ENCODE peak calls at places on chromosomes 7 and 10, in five cellular contexts. D is IMR-90, F is H1, X is mesenchymal stem cell, V is neuronal stem cell. I is an unnamed sample.

GRCh38 chr10:125002044-125002422 is 60.1 kb downstream of the ZRANB1 start:
- DNase-seq in D (no peak), F (no peak), X (no peak), V (no peak), I (no peak)

GRCh38 chr10:62815373-62816111 is 624 bp downstream of the EGR2 start:
- DNase-seq in D (no peak), F (peak; percentile 69), X (peak; percentile 41), V (no peak), I (peak; percentile 47)

GRCh38 chr7:49775065-49775948 is 1.9 kb downstream of the VWC2 start:
- DNase-seq in D (no peak), F (peak; percentile 61), X (no peak), V (no peak), I (peak; percentile 49)

GRCh38 chr7:133789951-133790350 is 337.2 kb upstream of the LRGUK start:
- DNase-seq in D (peak; percentile 74), F (no peak), X (peak; percentile 13), V (no peak), I (no peak)

GRCh38 chr10:71185209-71185608 is 27.2 kb upstream of the UNC5B start:
- DNase-seq in D (no peak), F (no peak), X (no peak), V (no peak), I (no peak)

GRCh38 chr7:66183700-66184099 is 21.4 kb upstream of the TPST1 start:
- DNase-seq in D (peak; percentile 96), F (no peak), X (peak; percentile 96), V (no peak), I (no peak)

GRCh38 chr7:85104432-85105205 is 82.2 kb downstream of the SEMA3D start:
- DNase-seq in D (peak; percentile 33), F (no peak), X (peak; percentile 28), V (no peak), I (no peak)

GRCh38 chr10:125911990-125912389 is 15.6 kb downstream of the FANK1 start:
- DNase-seq in D (no peak), F (no peak), X (no peak), V (no peak), I (no peak)

GRCh38 chr7:33550979-33551378 is 354.4 kb upstream of the BMPER start:
- DNase-seq in D (no peak), F (no peak), X (no peak), V (no peak), I (no peak)

GRCh38 chr7:138267934-138268333 is 191.7 kb downstream of the AKR1D1 start:
- DNase-seq in D (no peak), F (peak; percentile 38), X (no peak), V (no peak), I (peak; percentile 29)

GRCh38 chr10:33660329-33660728 is 325.9 kb upstream of the NRP1 start:
- DNase-seq in D (no peak), F (peak; percentile 50), X (no peak), V (no peak), I (peak; percentile 32)

GRCh38 chr10:30063098-30063497 is 3.7 kb upstream of the JCAD start:
- DNase-seq in D (peak; percentile 85), F (no peak), X (peak; percentile 56), V (no peak), I (no peak)

GRCh38 chr7:105759670-105760548 is 116.5 kb downstream of the ATXN7L1 start:
- DNase-seq in D (peak; percentile 71), F (no peak), X (peak; percentile 71), V (no peak), I (no peak)

GRCh38 chr7:77727527-77727926 is 31.3 kb downstream of the RSBN1L start:
- DNase-seq in D (no peak), F (no peak), X (no peak), V (no peak), I (no peak)

GRCh38 chr7:49635800-49636199 is 137.6 kb upstream of the VWC2 start:
- DNase-seq in D (no peak), F (no peak), X (no peak), V (no peak), I (no peak)

GRCh38 chr7:47654672-47655340 is 72.9 kb upstream of the TNS3 start:
- DNase-seq in D (peak; percentile 73), F (no peak), X (no peak), V (no peak), I (no peak)

GRCh38 chr10:14605231-14605925 is 169.3 kb downstream of the FAM107B start:
- DNase-seq in D (peak; percentile 78), F (no peak), X (peak; percentile 86), V (no peak), I (peak; percentile 17)

GRCh38 chr7:117132385-117133120 is 179.3 kb downstream of the ST7 start:
- DNase-seq in D (peak; percentile 92), F (no peak), X (peak; percentile 81), V (no peak), I (no peak)

GRCh38 chr7:21261627-21262564 is 166.0 kb upstream of the SP4 start:
- DNase-seq in D (peak; percentile 18), F (peak; percentile 62), X (peak; percentile 57), V (peak; percentile 31), I (peak; percentile 71)

GRCh38 chr7:14073543-14073942 is 84.1 kb upstream of the ETV1 start:
- DNase-seq in D (no peak), F (no peak), X (no peak), V (no peak), I (no peak)

GRCh38 chr10:131690805-131691239 is 210.0 kb upstream of the PPP2R2D start:
- DNase-seq in D (no peak), F (no peak), X (no peak), V (no peak), I (no peak)

GRCh38 chr10:49736564-49737113 is 25.5 kb downstream of the OGDHL start:
- DNase-seq in D (no peak), F (no peak), X (no peak), V (no peak), I (peak; percentile 14)

GRCh38 chr7:106655703-106656498 is 5.1 kb downstream of the CCDC71L start:
- DNase-seq in D (no peak), F (no peak), X (no peak), V (no peak), I (no peak)

GRCh38 chr10:132828681-132829080 is 42.7 kb upstream of the NKX6-2 start:
- DNase-seq in D (no peak), F (no peak), X (no peak), V (no peak), I (peak; percentile 18)

GRCh38 chr7:137923380-137923779 is 76.6 kb upstream of the DGKI start:
- DNase-seq in D (peak; percentile 93), F (no peak), X (peak; percentile 86), V (no peak), I (no peak)

GRCh38 chr10:35300063-35300699 is 36.1 kb upstream of the CCNY start:
- DNase-seq in D (peak; percentile 43), F (no peak), X (peak; percentile 22), V (no peak), I (no peak)

GRCh38 chr7:124764847-124765400 is 668 bp downstream of the GPR37 start:
- DNase-seq in D (peak; percentile 5), F (peak; percentile 75), X (no peak), V (peak; percentile 2), I (peak; percentile 49)

GRCh38 chr10:132705173-132705572 is 80.8 kb downstream of the NKX6-2 start:
- DNase-seq in D (no peak), F (no peak), X (no peak), V (no peak), I (peak; percentile 20)

GRCh38 chr10:66783296-66783695 is 142.5 kb upstream of the LRRTM3 start:
- DNase-seq in D (peak; percentile 56), F (no peak), X (no peak), V (no peak), I (no peak)

DNA sequence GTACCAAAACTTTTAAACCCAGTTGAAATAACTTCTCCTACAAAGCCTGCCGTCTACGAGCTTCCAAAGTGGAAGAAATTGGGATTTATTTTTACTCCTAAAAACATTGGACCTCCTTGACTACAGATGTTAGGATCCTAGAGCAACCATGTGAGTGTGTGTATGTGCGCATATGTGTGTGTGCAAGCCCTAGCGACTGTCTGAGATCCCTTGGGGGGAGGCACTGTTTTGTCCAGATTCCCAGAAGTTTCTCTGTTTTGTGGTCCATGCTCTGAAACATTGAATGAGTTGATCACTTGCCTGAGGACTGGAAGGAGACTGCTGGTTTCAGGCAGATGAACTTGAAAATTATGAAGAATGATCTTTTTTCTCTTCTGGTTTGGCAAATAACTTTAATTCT is 312.3 kb upstream of the ZNF32 start:
- DNase-seq in D (no peak), F (peak; percentile 3), X (peak; percentile 3), V (no peak), I (no peak)
- H2BK15ac ChIP-seq in D (no peak overlapping the region), F (no peak overlapping the region), X (no peak overlapping the region), V (no peak overlapping the region), I (no peak overlapping the region)

DNA sequence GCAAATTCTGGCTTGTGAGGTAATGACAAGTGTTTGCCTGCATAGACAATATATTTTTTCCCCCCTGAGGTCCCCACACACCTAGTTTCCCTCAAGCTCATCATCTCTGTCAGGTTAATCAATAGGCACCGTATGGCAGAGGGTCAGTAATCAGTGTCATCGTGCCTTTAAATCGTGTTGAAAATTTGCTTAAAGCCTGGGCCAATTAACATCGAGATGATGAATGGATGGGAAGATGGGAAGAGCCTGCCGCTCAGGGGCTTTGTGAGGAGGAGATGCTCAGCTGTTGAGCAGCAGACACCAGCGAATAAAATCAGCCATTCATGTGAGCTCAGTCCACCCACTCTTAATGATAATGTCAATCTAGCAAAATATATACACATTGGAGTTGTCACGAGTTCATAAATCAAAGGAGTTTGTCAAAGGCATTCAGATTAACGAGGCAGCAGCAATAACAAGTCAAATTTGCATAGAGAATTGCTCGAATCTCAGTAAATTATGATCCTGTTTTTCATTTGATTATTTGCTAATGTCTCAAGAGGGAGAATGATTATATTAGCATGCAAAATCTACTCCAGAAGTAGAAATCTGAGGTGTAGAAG is 97.7 kb downstream of the BTRC start:
- DNase-seq in D (no peak), F (no peak), X (no peak), V (no peak), I (no peak)
- H2BK15ac ChIP-seq in D (no peak overlapping the region), F (no peak overlapping the region), X (no peak overlapping the region), V (no peak overlapping the region), I (no peak overlapping the region)

DNA sequence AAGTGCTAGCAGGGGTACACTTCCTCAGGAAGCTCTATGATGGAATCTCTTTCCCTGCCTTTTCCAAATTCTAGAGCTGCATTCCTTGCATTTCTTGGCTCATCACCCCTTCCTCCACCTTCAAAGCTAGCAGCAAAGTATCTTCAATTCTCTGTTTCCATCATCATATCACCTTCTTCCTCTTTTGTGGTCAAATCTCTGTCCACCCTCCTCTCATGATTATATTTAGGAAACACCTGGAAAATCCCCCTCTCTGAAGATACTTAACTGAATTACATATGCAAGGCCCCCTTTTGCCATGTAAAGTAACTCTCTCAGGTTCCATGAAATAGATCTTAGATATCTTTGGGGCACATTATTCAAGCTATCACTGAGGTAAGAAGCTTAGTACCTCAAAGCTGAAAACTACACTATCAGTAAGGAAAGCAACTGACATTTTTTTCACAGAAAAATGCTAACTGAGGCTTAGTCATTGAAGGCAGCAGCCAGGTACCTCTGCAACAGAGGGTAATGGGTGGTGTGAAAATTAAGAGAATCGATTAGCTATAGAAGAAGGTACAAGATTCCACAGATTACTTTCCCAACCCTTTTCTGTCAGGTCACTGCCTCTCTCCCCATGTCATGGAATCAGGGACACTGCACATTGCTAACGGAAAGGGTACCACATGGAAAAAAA is 197.3 kb downstream of the MACC1 start:
- DNase-seq in D (no peak), F (no peak), X (no peak), V (no peak), I (no peak)
- H2BK15ac ChIP-seq in D (no peak overlapping the region), F (no peak overlapping the region), X (no peak overlapping the region), V (no peak overlapping the region), I (no peak overlapping the region)

GRCh38 chr7:112665709-112666108 is 124.5 kb downstream of the TMEM168 start:
- DNase-seq in D (peak; percentile 8), F (no peak), X (no peak), V (peak; percentile 14), I (peak; percentile 56)

GRCh38 chr7:112668561-112668960 is 121.6 kb downstream of the TMEM168 start:
- DNase-seq in D (no peak), F (peak; percentile 28), X (no peak), V (no peak), I (no peak)

GRCh38 chr7:112669306-112669705 is 120.9 kb downstream of the TMEM168 start:
- DNase-seq in D (no peak), F (no peak), X (no peak), V (no peak), I (no peak)
- H2BK15ac ChIP-seq in D (no peak overlapping the region), F (no peak overlapping the region), X (no peak overlapping the region), V (no peak overlapping the region), I (no peak overlapping the region)

I was measured in H9.